ENCODE peak calls at places on chromosomes 4 and X, in seven cellular contexts. One of them, this sample, is unnamed.

GRCh38 chr4:176274441-176274840 is 5.4 kb upstream of the ASB5 start:
- DNase-seq in H1: no peak
- DNase-seq in trophoblast cell: peak; percentile 26
- DNase-seq in H9: no peak
- DNase-seq in IMR-90: no peak
- DNase-seq in mesenchymal stem cell: no peak
- DNase-seq in neuronal stem cell: no peak
- DNase-seq in this sample: no peak

GRCh38 chrX:105653891-105654290 is 168.4 kb upstream of the NRK start:
- DNase-seq in neuronal stem cell: no peak
- DNase-seq in mesenchymal stem cell: peak; percentile 44
- DNase-seq in trophoblast cell: no peak
- DNase-seq in H9: no peak
- DNase-seq in IMR-90: no peak
- DNase-seq in H1: no peak
- DNase-seq in this sample: no peak

GRCh38 chr4:156595041-156595440 is 376.6 kb downstream of the PDGFC start:
- DNase-seq in neuronal stem cell: no peak
- DNase-seq in trophoblast cell: no peak
- DNase-seq in H1: no peak
- DNase-seq in H9: no peak
- DNase-seq in mesenchymal stem cell: no peak
- DNase-seq in IMR-90: peak; percentile 19
- DNase-seq in this sample: no peak

GRCh38 chrX:133653363-133653762 is 238.1 kb upstream of the GPC4 start:
- DNase-seq in neuronal stem cell: no peak
- DNase-seq in trophoblast cell: no peak
- DNase-seq in H9: no peak
- DNase-seq in H1: no peak
- DNase-seq in mesenchymal stem cell: no peak
- DNase-seq in IMR-90: no peak
- DNase-seq in this sample: no peak

GRCh38 chr4:174283507-174284180 is at the start of the genes CEP44 and FBXO8:
- DNase-seq in H9: peak; percentile 77
- DNase-seq in IMR-90: peak; percentile 78
- DNase-seq in trophoblast cell: peak; percentile 48
- DNase-seq in H1: no peak
- DNase-seq in mesenchymal stem cell: peak; percentile 89
- DNase-seq in neuronal stem cell: peak; percentile 75
- DNase-seq in this sample: peak; percentile 88

GRCh38 chr4:94455081-94455480 is 3.3 kb downstream of the PDLIM5 start:
- DNase-seq in neuronal stem cell: no peak
- DNase-seq in IMR-90: peak; percentile 88
- DNase-seq in trophoblast cell: peak; percentile 40
- DNase-seq in H9: no peak
- DNase-seq in H1: no peak
- DNase-seq in mesenchymal stem cell: peak; percentile 80
- DNase-seq in this sample: no peak

GRCh38 chr4:120446051-120446567 is 379.5 kb upstream of the MAD2L1 start:
- DNase-seq in H9: no peak
- DNase-seq in H1: no peak
- DNase-seq in neuronal stem cell: no peak
- DNase-seq in trophoblast cell: no peak
- DNase-seq in mesenchymal stem cell: peak; percentile 33
- DNase-seq in IMR-90: no peak
- DNase-seq in this sample: no peak

GRCh38 chr4:76589872-76590846 is 155.1 kb downstream of the SHROOM3 start:
- DNase-seq in IMR-90: peak; percentile 92
- DNase-seq in neuronal stem cell: peak; percentile 87
- DNase-seq in mesenchymal stem cell: peak; percentile 90
- DNase-seq in trophoblast cell: peak; percentile 92
- DNase-seq in H9: peak; percentile 94
- DNase-seq in H1: peak; percentile 85
- DNase-seq in this sample: peak; percentile 99

GRCh38 chr4:177809786-177810185 is 367.5 kb upstream of the AGA start:
- DNase-seq in neuronal stem cell: no peak
- DNase-seq in IMR-90: no peak
- DNase-seq in H9: no peak
- DNase-seq in H1: no peak
- DNase-seq in mesenchymal stem cell: no peak
- DNase-seq in trophoblast cell: no peak
- DNase-seq in this sample: no peak

GRCh38 chr4:110249687-110250387 is 51.4 kb upstream of the ELOVL6 start:
- DNase-seq in trophoblast cell: no peak
- DNase-seq in neuronal stem cell: no peak
- DNase-seq in mesenchymal stem cell: no peak
- DNase-seq in H9: no peak
- DNase-seq in H1: no peak
- DNase-seq in IMR-90: no peak
- DNase-seq in this sample: no peak

GRCh38 chr4:172997851-172998250 is 170.8 kb upstream of the GALNT7 start:
- DNase-seq in mesenchymal stem cell: no peak
- DNase-seq in H9: no peak
- DNase-seq in trophoblast cell: no peak
- DNase-seq in neuronal stem cell: no peak
- DNase-seq in IMR-90: peak; percentile 6
- DNase-seq in H1: no peak
- DNase-seq in this sample: no peak

GRCh38 chrX:125681507-125681906 is 361.8 kb downstream of the TEX13C start:
- DNase-seq in H9: no peak
- DNase-seq in H1: no peak
- DNase-seq in mesenchymal stem cell: no peak
- DNase-seq in trophoblast cell: no peak
- DNase-seq in IMR-90: no peak
- DNase-seq in neuronal stem cell: no peak
- DNase-seq in this sample: no peak

GRCh38 chr4:853416-853781 is 27.5 kb upstream of the CPLX1 start:
- DNase-seq in mesenchymal stem cell: no peak
- DNase-seq in neuronal stem cell: no peak
- DNase-seq in H9: no peak
- DNase-seq in H1: no peak
- DNase-seq in trophoblast cell: no peak
- DNase-seq in IMR-90: no peak
- DNase-seq in this sample: no peak

GRCh38 chr4:90842960-90843359 is 715.8 kb downstream of the CCSER1 start:
- DNase-seq in IMR-90: no peak
- DNase-seq in mesenchymal stem cell: no peak
- DNase-seq in neuronal stem cell: no peak
- DNase-seq in H1: no peak
- DNase-seq in trophoblast cell: no peak
- DNase-seq in H9: no peak
- DNase-seq in this sample: no peak

GRCh38 chr4:95693594-95693993 is 144.8 kb upstream of the UNC5C start:
- DNase-seq in neuronal stem cell: no peak
- DNase-seq in IMR-90: peak; percentile 0
- DNase-seq in mesenchymal stem cell: peak; percentile 40
- DNase-seq in H9: peak; percentile 29
- DNase-seq in trophoblast cell: peak; percentile 54
- DNase-seq in H1: peak; percentile 3
- DNase-seq in this sample: peak; percentile 81

GRCh38 chrX:6432211-6432610 is 102.7 kb downstream of the VCX3A start:
- DNase-seq in trophoblast cell: no peak
- DNase-seq in H1: no peak
- DNase-seq in mesenchymal stem cell: no peak
- DNase-seq in IMR-90: no peak
- DNase-seq in neuronal stem cell: no peak
- DNase-seq in H9: no peak
- DNase-seq in this sample: peak; percentile 13

GRCh38 chr4:13980317-13980716 is 352.8 kb upstream of the BOD1L1 start:
- DNase-seq in mesenchymal stem cell: peak; percentile 87
- DNase-seq in H9: no peak
- DNase-seq in neuronal stem cell: no peak
- DNase-seq in H1: no peak
- DNase-seq in trophoblast cell: no peak
- DNase-seq in IMR-90: peak; percentile 96
- DNase-seq in this sample: no peak

GRCh38 chrX:55167124-55167523 is 53.0 kb upstream of the PAGE5 start:
- DNase-seq in neuronal stem cell: no peak
- DNase-seq in H9: no peak
- DNase-seq in trophoblast cell: peak; percentile 8
- DNase-seq in mesenchymal stem cell: peak; percentile 24
- DNase-seq in H1: no peak
- DNase-seq in IMR-90: no peak
- DNase-seq in this sample: no peak

GRCh38 chrX:112766774-112767173 is 73.9 kb downstream of the AMOT start:
- DNase-seq in H1: no peak
- DNase-seq in mesenchymal stem cell: no peak
- DNase-seq in H9: no peak
- DNase-seq in trophoblast cell: no peak
- DNase-seq in IMR-90: no peak
- DNase-seq in neuronal stem cell: no peak
- DNase-seq in this sample: no peak

GRCh38 chrX:112774142-112774541 is 66.5 kb downstream of the AMOT start:
- DNase-seq in H9: no peak
- DNase-seq in mesenchymal stem cell: no peak
- DNase-seq in IMR-90: no peak
- DNase-seq in H1: no peak
- DNase-seq in neuronal stem cell: no peak
- DNase-seq in trophoblast cell: no peak
- DNase-seq in this sample: no peak

GRCh38 chrX:112769034-112769433 is 71.6 kb downstream of the AMOT start:
- DNase-seq in H1: no peak
- DNase-seq in mesenchymal stem cell: peak; percentile 37
- DNase-seq in H9: no peak
- DNase-seq in trophoblast cell: no peak
- DNase-seq in IMR-90: peak; percentile 43
- DNase-seq in neuronal stem cell: no peak
- DNase-seq in this sample: no peak

DNA sequence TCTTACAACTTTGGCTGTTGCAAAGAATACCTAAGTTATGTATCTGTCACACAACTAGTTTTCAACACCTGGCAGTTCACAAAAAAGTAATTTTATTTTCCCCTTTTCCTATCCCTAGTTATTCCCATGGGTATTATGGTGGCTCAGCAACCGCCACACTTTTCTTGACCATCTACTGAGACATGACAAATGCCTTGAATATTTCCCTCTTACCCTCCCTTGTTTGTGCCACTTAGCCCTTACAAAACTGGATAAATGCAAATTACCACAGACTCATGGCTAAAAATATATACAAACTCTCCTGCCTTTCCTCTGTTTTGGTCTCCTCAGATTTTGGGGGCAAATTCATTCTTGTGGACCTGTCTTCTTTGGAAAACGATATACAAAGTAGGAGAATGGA is 72.1 kb downstream of the AMOT start:
- DNase-seq in trophoblast cell: no peak
- DNase-seq in H9: no peak
- DNase-seq in IMR-90: no peak
- DNase-seq in neuronal stem cell: no peak
- DNase-seq in H1: no peak
- DNase-seq in mesenchymal stem cell: peak; percentile 1
- DNase-seq in this sample: no peak
- H4K8ac ChIP-seq in trophoblast cell: no peak overlapping the region
- H4K8ac ChIP-seq in H9: no peak overlapping the region
- H4K8ac ChIP-seq in IMR-90: no peak overlapping the region
- H4K8ac ChIP-seq in neuronal stem cell: no peak overlapping the region
- H4K8ac ChIP-seq in H1: no peak overlapping the region
- H4K8ac ChIP-seq in mesenchymal stem cell: no peak overlapping the region
- H4K8ac ChIP-seq in this sample: no peak overlapping the region

DNA sequence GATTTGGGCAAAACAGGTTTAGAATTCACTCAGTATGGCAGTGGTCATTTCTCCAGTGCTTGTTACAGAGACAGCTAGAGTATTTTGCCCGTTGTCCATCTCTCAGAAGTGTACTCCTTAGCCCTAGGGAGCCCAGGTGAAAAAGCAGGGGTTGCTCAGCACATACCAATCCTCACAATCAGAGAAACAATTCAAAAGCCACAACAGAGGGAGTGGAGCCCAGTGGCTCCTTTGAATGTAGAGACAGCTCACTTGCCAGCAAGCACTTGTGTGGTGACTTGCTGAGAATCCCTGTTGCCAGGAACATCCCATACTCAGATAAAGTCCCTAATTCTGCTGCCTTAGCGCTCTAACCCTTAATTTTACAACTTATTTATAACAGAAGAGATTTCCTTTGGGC is 1488.3 kb downstream of the RPA4 start:
- DNase-seq in H9: peak; percentile 48
- DNase-seq in mesenchymal stem cell: no peak
- DNase-seq in trophoblast cell: no peak
- DNase-seq in IMR-90: no peak
- DNase-seq in neuronal stem cell: no peak
- DNase-seq in H1: no peak
- DNase-seq in this sample: peak; percentile 58
- H3K4ac ChIP-seq in H9: no peak overlapping the region
- H3K4ac ChIP-seq in mesenchymal stem cell: no peak overlapping the region
- H3K4ac ChIP-seq in trophoblast cell: no peak overlapping the region
- H3K4ac ChIP-seq in IMR-90: no peak overlapping the region
- H3K4ac ChIP-seq in neuronal stem cell: no peak overlapping the region
- H3K4ac ChIP-seq in H1: no peak overlapping the region
- H3K4ac ChIP-seq in this sample: no peak overlapping the region

DNA sequence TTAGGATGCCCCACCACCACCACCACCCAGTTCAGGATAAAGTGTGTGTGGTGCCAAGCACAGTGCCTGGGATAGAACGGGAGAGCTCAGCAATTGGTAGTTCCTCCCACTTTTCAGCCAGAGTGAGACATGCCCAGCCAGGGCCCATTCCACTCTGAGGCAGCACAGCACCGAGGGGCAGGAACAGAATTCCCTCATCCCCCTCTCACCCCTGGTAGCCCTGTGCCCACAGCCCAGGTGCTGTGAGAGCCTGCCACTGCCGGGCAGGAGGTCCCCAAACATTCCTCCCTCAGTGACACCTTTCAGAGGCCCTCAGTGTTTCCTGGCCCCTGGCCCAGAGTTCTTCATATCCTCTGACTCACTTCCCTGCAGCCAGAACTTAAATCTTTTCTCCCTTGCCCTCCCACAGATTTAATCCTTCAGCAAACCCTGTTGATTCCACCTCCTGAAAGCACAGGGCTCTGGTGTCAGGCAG is 8.1 kb downstream of the RIPPLY1 start:
- DNase-seq in H9: no peak
- DNase-seq in IMR-90: peak; percentile 76
- DNase-seq in H1: no peak
- DNase-seq in neuronal stem cell: no peak
- DNase-seq in mesenchymal stem cell: peak; percentile 64
- DNase-seq in trophoblast cell: no peak
- DNase-seq in this sample: peak; percentile 4
- H2AK5ac ChIP-seq in H9: no peak overlapping the region
- H2AK5ac ChIP-seq in IMR-90: peak overlapping the region; percentile 21
- H2AK5ac ChIP-seq in H1: no peak overlapping the region
- H2AK5ac ChIP-seq in neuronal stem cell: no peak overlapping the region
- H2AK5ac ChIP-seq in mesenchymal stem cell: no peak overlapping the region
- H2AK5ac ChIP-seq in trophoblast cell: no peak overlapping the region
- H2AK5ac ChIP-seq in this sample: no peak overlapping the region

GRCh38 chr4:5435201-5435600 is 273.2 kb downstream of the EVC2 start:
- DNase-seq in IMR-90: no peak
- DNase-seq in trophoblast cell: no peak
- DNase-seq in H9: no peak
- DNase-seq in H1: no peak
- DNase-seq in neuronal stem cell: no peak
- DNase-seq in mesenchymal stem cell: no peak
- DNase-seq in this sample: peak; percentile 41
- H4K8ac ChIP-seq in IMR-90: no peak overlapping the region
- H4K8ac ChIP-seq in trophoblast cell: no peak overlapping the region
- H4K8ac ChIP-seq in H9: no peak overlapping the region
- H4K8ac ChIP-seq in H1: no peak overlapping the region
- H4K8ac ChIP-seq in neuronal stem cell: no peak overlapping the region
- H4K8ac ChIP-seq in mesenchymal stem cell: no peak overlapping the region
- H4K8ac ChIP-seq in this sample: no peak overlapping the region

This sample was measured in mesendoderm.